ENCODE peak calls at places on chromosome 1, in five cellular contexts. One of them, this sample, is unnamed.

GRCh38 chr1:8256321-8256720 is 61.6 kb upstream of the SLC45A1 start:
- DNase-seq in heart right ventricle: no peak
- DNase-seq in hepatocyte: no peak
- DNase-seq in A549: no peak
- DNase-seq in skeletal muscle cell: no peak
- DNase-seq in this sample: no peak

GRCh38 chr1:208950206-208950605 is 633.3 kb upstream of the CAMK1G start:
- DNase-seq in heart right ventricle: no peak
- DNase-seq in hepatocyte: no peak
- DNase-seq in A549: no peak
- DNase-seq in skeletal muscle cell: no peak
- DNase-seq in this sample: no peak

GRCh38 chr1:16173447-16174260 is 17.8 kb upstream of the EPHA2 start:
- DNase-seq in heart right ventricle: no peak
- DNase-seq in hepatocyte: peak
- DNase-seq in A549: no peak
- DNase-seq in skeletal muscle cell: no peak
- DNase-seq in this sample: no peak

GRCh38 chr1:115807723-115808122 is 33.2 kb downstream of the NHLH2 start:
- DNase-seq in heart right ventricle: no peak
- DNase-seq in hepatocyte: peak
- DNase-seq in A549: peak
- DNase-seq in skeletal muscle cell: peak
- DNase-seq in this sample: no peak

GRCh38 chr1:36150296-36151132 is 1.2 kb upstream of the TRAPPC3 start:
- DNase-seq in heart right ventricle: peak
- DNase-seq in hepatocyte: peak
- DNase-seq in A549: peak
- DNase-seq in skeletal muscle cell: peak
- DNase-seq in this sample: peak

GRCh38 chr1:232974971-232975370 is 24.6 kb downstream of the NTPCR start:
- DNase-seq in heart right ventricle: no peak
- DNase-seq in hepatocyte: no peak
- DNase-seq in A549: no peak
- DNase-seq in skeletal muscle cell: no peak
- DNase-seq in this sample: no peak

GRCh38 chr1:180196436-180197003 is 33.5 kb upstream of the LHX4 start:
- DNase-seq in heart right ventricle: no peak
- DNase-seq in hepatocyte: no peak
- DNase-seq in A549: no peak
- DNase-seq in skeletal muscle cell: no peak
- DNase-seq in this sample: no peak

GRCh38 chr1:89451011-89451410 is 73.6 kb upstream of the LRRC8B start:
- DNase-seq in heart right ventricle: no peak
- DNase-seq in hepatocyte: no peak
- DNase-seq in A549: no peak
- DNase-seq in skeletal muscle cell: no peak
- DNase-seq in this sample: no peak

GRCh38 chr1:23368562-23369334 is 888 bp downstream of the ZNF436 start:
- DNase-seq in heart right ventricle: peak
- DNase-seq in hepatocyte: peak
- DNase-seq in A549: peak
- DNase-seq in skeletal muscle cell: peak
- DNase-seq in this sample: peak

GRCh38 chr1:33152685-33153432 is 29.0 kb downstream of the TRIM62 start:
- DNase-seq in heart right ventricle: peak
- DNase-seq in hepatocyte: no peak
- DNase-seq in A549: no peak
- DNase-seq in skeletal muscle cell: peak
- DNase-seq in this sample: peak

GRCh38 chr1:201704439-201704792 is 124.5 kb upstream of the IPO9 start:
- DNase-seq in heart right ventricle: no peak
- DNase-seq in hepatocyte: no peak
- DNase-seq in A549: no peak
- DNase-seq in skeletal muscle cell: no peak
- DNase-seq in this sample: no peak

GRCh38 chr1:61993331-61993961 is 201.2 kb upstream of the L1TD1 start:
- DNase-seq in heart right ventricle: no peak
- DNase-seq in hepatocyte: no peak
- DNase-seq in A549: no peak
- DNase-seq in skeletal muscle cell: peak
- DNase-seq in this sample: no peak

GRCh38 chr1:170978371-170978900 is 43.1 kb downstream of the MROH9 start:
- DNase-seq in heart right ventricle: no peak
- DNase-seq in hepatocyte: no peak
- DNase-seq in A549: no peak
- DNase-seq in skeletal muscle cell: no peak
- DNase-seq in this sample: no peak

DNA sequence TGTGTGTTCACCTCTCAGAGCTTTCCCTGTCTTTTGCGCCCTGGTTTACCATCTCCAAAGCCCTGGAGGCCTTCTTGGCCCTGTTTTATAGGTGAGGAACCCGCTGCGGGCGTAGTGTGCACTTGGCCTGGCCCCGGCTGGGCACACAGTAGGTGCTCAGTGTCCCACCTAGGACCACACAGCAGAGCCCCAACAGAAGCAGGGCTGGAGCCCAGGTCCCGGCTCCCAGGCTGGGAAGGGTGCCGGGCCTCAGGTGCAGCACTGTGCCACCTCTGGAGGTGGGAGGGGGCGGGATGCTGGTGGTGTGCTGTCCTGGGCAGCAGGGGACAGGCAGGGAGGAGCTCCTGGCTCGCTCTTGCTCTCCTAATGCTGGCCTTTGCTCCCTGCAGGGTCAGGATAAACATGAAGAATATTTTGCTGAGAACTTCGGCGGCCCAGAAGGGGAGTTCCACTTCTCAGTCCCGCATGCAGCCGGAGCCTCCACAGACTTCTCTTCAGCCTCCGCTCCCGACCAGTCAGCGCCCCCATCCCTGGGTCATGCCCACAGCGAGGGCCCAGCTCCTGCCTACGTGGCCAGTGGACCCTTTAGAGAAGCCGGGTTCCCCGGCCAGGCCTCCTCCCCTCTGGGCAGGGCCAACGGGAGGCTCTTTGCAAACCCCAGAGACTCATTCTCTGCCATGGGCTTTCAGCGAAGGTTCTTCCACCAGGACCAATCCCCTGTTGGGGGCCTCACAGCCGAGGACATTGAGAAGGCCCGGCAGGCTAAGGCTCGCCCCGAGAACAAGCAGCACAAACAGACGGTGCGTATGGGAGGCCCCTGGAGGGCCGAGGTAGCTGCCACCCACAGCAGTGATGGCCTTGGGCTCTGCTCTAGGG is 24.8 kb downstream of the COQ8A start:
- DNase-seq in heart right ventricle: no peak
- DNase-seq in hepatocyte: no peak
- DNase-seq in A549: no peak
- DNase-seq in skeletal muscle cell: no peak
- DNase-seq in this sample: no peak
- H3K4me3 ChIP-seq in heart right ventricle: no peak
- H3K4me3 ChIP-seq in hepatocyte: no peak
- H3K4me3 ChIP-seq in A549: no peak
- H3K4me3 ChIP-seq in skeletal muscle cell: no peak
- H3K4me3 ChIP-seq in this sample: peak

GRCh38 chr1:6601049-6601864 is 1.4 kb downstream of the KLHL21 start:
- DNase-seq in heart right ventricle: peak
- DNase-seq in hepatocyte: peak
- DNase-seq in A549: peak
- DNase-seq in skeletal muscle cell: peak
- DNase-seq in this sample: peak

GRCh38 chr1:6596886-6597776 is 5.5 kb downstream of the KLHL21 start:
- DNase-seq in heart right ventricle: no peak
- DNase-seq in hepatocyte: no peak
- DNase-seq in A549: no peak
- DNase-seq in skeletal muscle cell: no peak
- DNase-seq in this sample: no peak

GRCh38 chr1:6597777-6598131 is 4.9 kb downstream of the KLHL21 start:
- DNase-seq in heart right ventricle: no peak
- DNase-seq in hepatocyte: no peak
- DNase-seq in A549: no peak
- DNase-seq in skeletal muscle cell: no peak
- DNase-seq in this sample: no peak

GRCh38 chr1:6600410-6601048 is 2.1 kb downstream of the KLHL21 start:
- DNase-seq in heart right ventricle: no peak
- DNase-seq in hepatocyte: no peak
- DNase-seq in A549: no peak
- DNase-seq in skeletal muscle cell: no peak
- DNase-seq in this sample: no peak

DNA sequence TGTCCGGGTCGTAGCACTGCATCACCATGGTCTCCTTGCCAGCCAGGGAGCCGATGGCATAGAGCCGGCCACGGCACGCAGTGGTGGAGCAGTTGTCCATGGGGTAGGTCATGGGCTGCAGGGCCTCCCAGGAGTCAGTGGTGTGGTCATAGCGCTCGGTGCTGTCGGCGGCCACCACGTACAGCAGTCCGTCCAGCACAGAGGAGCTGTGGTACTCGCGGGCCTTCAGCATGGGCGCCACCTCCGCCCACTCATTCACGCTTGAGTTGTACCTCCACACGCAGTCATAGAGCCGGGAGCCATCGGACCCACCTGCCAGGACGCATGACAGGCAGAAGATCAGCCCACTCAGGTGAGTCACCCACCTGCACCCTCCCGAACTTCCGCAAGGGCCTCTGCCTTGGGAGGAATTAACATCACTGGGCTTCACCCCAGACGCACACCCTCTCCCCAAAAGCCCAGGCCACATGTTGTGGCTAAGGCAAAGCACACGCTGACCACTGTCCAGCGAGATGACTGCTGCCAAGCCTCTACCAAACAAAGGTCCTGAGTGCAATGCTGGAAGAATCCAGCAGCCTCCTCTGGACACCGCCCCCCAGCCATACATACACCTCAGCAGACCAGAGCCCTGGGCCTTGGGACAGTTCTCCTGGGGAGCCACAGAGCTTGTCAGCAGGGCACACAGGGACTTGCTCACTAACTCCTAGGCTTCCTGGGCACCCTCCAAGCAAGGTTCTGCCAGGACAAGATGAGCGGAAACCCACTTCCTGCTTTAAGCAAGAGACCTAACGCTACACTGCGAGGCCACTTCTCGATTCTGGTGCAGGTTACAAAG is 3.3 kb downstream of the KLHL21 start:
- DNase-seq in heart right ventricle: no peak
- DNase-seq in hepatocyte: no peak
- DNase-seq in A549: no peak
- DNase-seq in skeletal muscle cell: no peak
- DNase-seq in this sample: peak
- H3K4me3 ChIP-seq in heart right ventricle: peak
- H3K4me3 ChIP-seq in hepatocyte: no peak
- H3K4me3 ChIP-seq in A549: no peak
- H3K4me3 ChIP-seq in skeletal muscle cell: peak
- H3K4me3 ChIP-seq in this sample: peak

DNA sequence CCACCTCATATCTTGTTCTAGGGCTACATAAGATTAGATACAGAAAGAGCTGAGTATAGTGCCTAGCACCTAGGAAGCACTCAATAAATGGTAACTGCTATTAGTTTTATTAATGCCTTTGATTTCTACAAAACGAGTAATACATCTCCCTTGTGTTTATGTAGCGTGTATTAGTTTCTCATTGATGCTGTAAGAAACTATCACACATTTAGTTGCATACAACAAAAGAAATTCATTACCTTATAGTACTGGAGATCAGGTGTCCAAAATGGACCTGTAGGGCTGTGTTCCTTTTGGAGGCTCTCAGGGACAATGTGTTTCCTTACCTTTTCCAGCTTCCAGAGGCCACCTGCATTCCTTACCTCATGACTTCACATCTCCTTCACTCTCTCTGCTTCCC is 961 bp upstream of the ERO1B start:
- DNase-seq in heart right ventricle: no peak
- DNase-seq in hepatocyte: no peak
- DNase-seq in A549: no peak
- DNase-seq in skeletal muscle cell: no peak
- DNase-seq in this sample: no peak
- H3K4me3 ChIP-seq in heart right ventricle: peak
- H3K4me3 ChIP-seq in hepatocyte: no peak
- H3K4me3 ChIP-seq in A549: peak
- H3K4me3 ChIP-seq in skeletal muscle cell: peak
- H3K4me3 ChIP-seq in this sample: peak

DNA sequence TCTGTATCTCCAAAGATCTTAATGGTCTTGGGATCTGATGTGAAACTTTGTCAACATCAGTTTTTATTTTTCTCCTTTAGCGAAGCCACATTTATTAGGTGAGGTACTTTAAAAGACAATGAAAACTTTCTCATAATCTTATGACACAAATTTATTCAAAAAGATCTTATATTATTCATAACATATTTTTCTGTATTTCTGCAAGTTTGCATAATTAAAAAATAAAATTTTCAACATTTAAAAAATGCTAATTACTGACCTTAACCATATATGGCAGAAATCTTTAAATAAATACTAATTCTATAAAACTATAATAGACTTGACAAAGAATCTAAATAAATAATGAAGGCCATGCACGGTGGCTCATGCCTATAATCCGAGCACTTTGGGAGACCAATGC is 72.5 kb downstream of the PRPF38A start:
- DNase-seq in heart right ventricle: no peak
- DNase-seq in hepatocyte: no peak
- DNase-seq in A549: no peak
- DNase-seq in skeletal muscle cell: no peak
- DNase-seq in this sample: no peak
- H3K4me3 ChIP-seq in heart right ventricle: no peak
- H3K4me3 ChIP-seq in hepatocyte: no peak
- H3K4me3 ChIP-seq in A549: no peak
- H3K4me3 ChIP-seq in skeletal muscle cell: no peak
- H3K4me3 ChIP-seq in this sample: no peak

DNA sequence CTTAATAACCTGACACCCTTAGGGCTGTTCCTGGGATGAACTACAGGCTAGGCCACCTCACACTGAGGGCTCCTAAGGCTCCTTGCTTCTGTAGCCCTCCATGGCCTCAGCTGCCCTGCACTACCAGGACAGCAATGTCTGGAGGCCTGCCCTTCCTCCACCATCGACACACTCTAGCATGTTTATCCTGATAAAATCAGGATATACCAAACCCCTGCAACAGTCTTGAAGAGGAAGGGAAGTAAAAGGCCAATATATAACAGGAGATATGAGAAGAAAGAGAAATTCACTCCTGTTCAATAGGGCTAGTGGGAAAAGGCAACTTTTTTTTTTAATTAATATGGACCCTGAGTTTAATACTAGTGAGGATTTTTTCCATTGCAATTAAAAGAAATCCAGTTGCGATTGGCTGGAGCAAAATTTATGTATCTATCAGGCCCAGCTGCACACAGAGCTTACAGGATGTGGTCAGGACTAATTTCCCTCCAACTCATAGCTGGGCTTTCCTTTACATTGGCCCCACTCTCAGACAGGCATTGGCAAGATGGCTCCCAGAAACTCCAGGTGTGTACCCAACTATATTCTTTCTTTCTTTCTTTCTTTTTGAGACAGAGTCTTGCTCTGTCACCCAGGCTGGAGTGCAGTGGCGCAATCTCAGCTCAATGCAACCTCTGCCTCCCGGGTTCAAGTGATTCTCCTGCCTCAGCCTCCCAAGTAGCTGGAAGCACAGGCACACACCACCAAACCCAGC is 13.5 kb upstream of the ATP2B4 start:
- DNase-seq in heart right ventricle: no peak
- DNase-seq in hepatocyte: no peak
- DNase-seq in A549: no peak
- DNase-seq in skeletal muscle cell: no peak
- DNase-seq in this sample: no peak
- H3K4me3 ChIP-seq in heart right ventricle: no peak
- H3K4me3 ChIP-seq in hepatocyte: no peak
- H3K4me3 ChIP-seq in A549: no peak
- H3K4me3 ChIP-seq in skeletal muscle cell: no peak
- H3K4me3 ChIP-seq in this sample: no peak